ENCODE peak calls at places on chromosomes 1 and 21, in eight cellular contexts. I, V, W, E, U, Y, G and D are unnamed samples.

GRCh38 chr1:75922698-75923097 is 9.5 kb downstream of the ASB17 start:
- DNase-seq in E (no peak), V (no peak), U (no peak), W (no peak), Y (no peak), G (no peak), I (no peak), D (no peak)

GRCh38 chr1:32265846-32266245 is 14.8 kb downstream of the LCK start:
- DNase-seq in U (no peak), I (no peak), Y (no peak), V (no peak), E (no peak), W (no peak), G (no peak), D (no peak)

GRCh38 chr21:18349468-18349867 is 54.1 kb downstream of the TMPRSS15 start:
- DNase-seq in E (no peak), Y (no peak), W (no peak), I (no peak), V (no peak), U (no peak), G (no peak), D (no peak)

GRCh38 chr1:58724483-58724882 is 24.6 kb upstream of the MYSM1 start:
- DNase-seq in V (no peak), G (no peak), I (no peak), E (no peak), W (no peak), U (no peak), Y (no peak), D (no peak)

GRCh38 chr1:109131800-109132199 is 17.9 kb downstream of the ELAPOR1 start:
- DNase-seq in V (no peak), G (no peak), U (no peak), E (no peak), I (no peak), Y (no peak), W (no peak), D (no peak)

GRCh38 chr1:234923626-234924025 is 205.0 kb downstream of the TOMM20 start:
- DNase-seq in E (no peak), Y (no peak), W (no peak), I (no peak), G (no peak), V (no peak), U (no peak), D (no peak)

GRCh38 chr21:25370311-25370744 is 237.0 kb downstream of the MRPL39 start:
- DNase-seq in V (no peak), Y (peak), W (no peak), G (no peak), E (no peak), I (peak), U (no peak), D (no peak)

GRCh38 chr1:243924188-243924587 is 74.1 kb upstream of the AKT3 start:
- DNase-seq in I (no peak), G (no peak), E (no peak), Y (peak), V (no peak), U (no peak), W (peak), D (no peak)

GRCh38 chr1:221987860-221988520 is 246.1 kb upstream of the DUSP10 start:
- DNase-seq in I (no peak), E (no peak), Y (peak), U (no peak), V (no peak), W (peak), G (no peak), D (no peak)

GRCh38 chr1:12230549-12231275 is 882 bp downstream of the VPS13D start:
- DNase-seq in G (peak), E (peak), V (no peak), Y (no peak), U (no peak), W (no peak), I (no peak), D (peak)

GRCh38 chr1:44985747-44986359 is 542 bp downstream of the EIF2B3 start:
- DNase-seq in G (no peak), Y (peak), U (no peak), W (no peak), I (no peak), V (no peak), E (no peak), D (no peak)

GRCh38 chr1:220956861-220957605 is 77.8 kb downstream of the HLX start:
- DNase-seq in I (no peak), Y (peak), G (no peak), W (peak), V (no peak), U (no peak), E (no peak), D (no peak)

GRCh38 chr1:182615468-182616129 is 11.4 kb upstream of the RGS16 start:
- DNase-seq in U (peak), W (no peak), G (no peak), E (peak), I (no peak), Y (no peak), V (no peak), D (peak)

GRCh38 chr1:28860332-28861073 is 48.5 kb downstream of the OPRD1 start:
- DNase-seq in V (no peak), G (no peak), E (no peak), W (peak), Y (no peak), U (peak), I (no peak), D (no peak)

GRCh38 chr1:1788646-1789431 is 10.6 kb upstream of the NADK start:
- DNase-seq in U (no peak), I (no peak), W (peak), G (no peak), Y (peak), V (no peak), E (no peak), D (no peak)

GRCh38 chr1:17553970-17554369 is 14.5 kb downstream of the ARHGEF10L start:
- DNase-seq in I (no peak), W (peak), V (no peak), E (no peak), U (no peak), G (no peak), Y (peak), D (no peak)

GRCh38 chr1:236120725-236121153 is 21.6 kb upstream of the GPR137B start:
- DNase-seq in U (no peak), G (no peak), E (no peak), I (no peak), V (no peak), W (no peak), Y (no peak), D (no peak)